ENCODE peak calls at places on chromosomes 11 and 22, in four cellular contexts. T, W, H and I are unnamed samples.

GRCh38 chr11:74650498-74650897 is 58.1 kb downstream of the POLD3 start:
- DNase-seq in T (no peak), H (peak; percentile 33), W (no peak), I (no peak)

GRCh38 chr11:45332486-45332934 is 46.4 kb upstream of the SYT13 start:
- DNase-seq in T (peak; percentile 14), H (no peak), W (peak; percentile 23), I (peak; percentile 64)

GRCh38 chr11:34978236-34979191 is 62.1 kb downstream of the PDHX start:
- DNase-seq in W (peak; percentile 43), T (no peak), H (no peak), I (no peak)

GRCh38 chr11:36130401-36130800 is 158.8 kb downstream of the COMMD9 start:
- DNase-seq in T (no peak), H (no peak), W (peak; percentile 64), I (no peak)

GRCh38 chr11:38365274-38365673 is 1767.2 kb upstream of the RAG2 start:
- DNase-seq in W (no peak), T (no peak), H (no peak), I (no peak)

GRCh38 chr11:69920500-69921428 is 101.5 kb upstream of the FGF3 start:
- DNase-seq in H (no peak), W (no peak), T (no peak), I (no peak)

GRCh38 chr11:10580625-10581024 is 12.2 kb upstream of the LYVE1 start:
- DNase-seq in H (no peak), W (no peak), T (no peak), I (no peak)

GRCh38 chr22:27238935-27239510 is 562.5 kb downstream of the MN1 start:
- DNase-seq in H (peak; percentile 60), W (peak; percentile 87), T (no peak), I (no peak)

GRCh38 chr11:18650859-18651557 is 16.9 kb upstream of the SPTY2D1 start:
- DNase-seq in H (peak; percentile 55), W (peak; percentile 66), T (no peak), I (no peak)

GRCh38 chr22:16964366-16964765 is 43.7 kb downstream of the GAB4 start:
- DNase-seq in T (no peak), H (no peak), W (no peak), I (no peak)

GRCh38 chr22:19289475-19290161 is 1.9 kb downstream of the CLTCL1 start:
- DNase-seq in H (no peak), T (no peak), W (peak; percentile 87), I (no peak)

GRCh38 chr11:119723952-119724325 is 5.1 kb downstream of the NECTIN1 start:
- DNase-seq in T (no peak), W (no peak), H (no peak), I (no peak)

GRCh38 chr22:19610518-19611253 is 86.5 kb upstream of the CLDN5 start:
- DNase-seq in W (no peak), T (no peak), H (no peak), I (peak; percentile 68)

GRCh38 chr22:50017701-50018224 is 5.2 kb upstream of the IL17REL start:
- DNase-seq in T (no peak), W (no peak), H (no peak), I (no peak)

GRCh38 chr11:36741515-36741914 is 143.5 kb upstream of the RAG2 start:
- DNase-seq in T (no peak), W (no peak), H (no peak), I (no peak)

GRCh38 chr11:106249857-106250256 is 172.4 kb downstream of the AASDHPPT start:
- DNase-seq in W (no peak), T (no peak), H (peak; percentile 11), I (no peak)

GRCh38 chr11:69650832-69651344 is 9.9 kb downstream of the CCND1 start:
- DNase-seq in H (no peak), T (no peak), W (no peak), I (no peak)

GRCh38 chr11:16047073-16047472 is 309.3 kb downstream of the SOX6 start:
- DNase-seq in T (no peak), W (no peak), H (no peak), I (no peak)